ENCODE peak calls at places on chromosomes 4 and X, in eight cellular contexts. B is fibroblast of mammary gland, E is A673, U is cardiac fibroblast, Q is endodermal cell, M is thyroid gland, W is fibroblast of the aortic adventitia, R is astrocyte of the cerebellum. J is an unnamed sample.
A peak's percentile ranks its signal among the peaks of the same experiment; 100 is the strongest.

GRCh38 chr4:114267976-114268375 is 288.5 kb upstream of the ARSJ start:
- DNase-seq in U (peak; percentile 77), E (no peak), B (peak; percentile 54), M (no peak), W (no peak), R (no peak), Q (no peak), J (peak; percentile 62)

GRCh38 chrX:19636989-19637388 is 121.7 kb upstream of the MAP3K15 start:
- DNase-seq in W (no peak), U (no peak), M (no peak), Q (no peak), R (no peak), E (peak; percentile 14), B (no peak), J (no peak)

GRCh38 chrX:70439016-70439415 is 5.6 kb upstream of the DLG3 start:
- DNase-seq in B (peak; percentile 30), E (no peak), U (peak; percentile 53), W (peak; percentile 43), R (no peak), Q (no peak), M (no peak), J (no peak)

GRCh38 chr4:169397762-169398161 is 127.0 kb upstream of the SH3RF1 start:
- DNase-seq in W (peak; percentile 67), R (peak; percentile 49), U (peak; percentile 80), Q (no peak), B (peak; percentile 80), E (peak; percentile 80), M (no peak), J (peak; percentile 55)

GRCh38 chr4:114659386-114660008 is 60.9 kb downstream of the UGT8 start:
- DNase-seq in W (peak; percentile 74), Q (peak; percentile 84), R (peak; percentile 68), M (peak; percentile 66), E (peak; percentile 79), U (peak; percentile 78), B (peak; percentile 71), J (peak; percentile 24)

GRCh38 chrX:95678679-95679078 is 1006.0 kb upstream of the DIAPH2 start:
- DNase-seq in W (no peak), B (no peak), M (no peak), E (no peak), U (no peak), R (no peak), Q (no peak), J (no peak)

GRCh38 chr4:78661923-78662521 is 110.5 kb downstream of the ANXA3 start:
- DNase-seq in W (peak; percentile 68), U (peak; percentile 88), Q (no peak), M (peak; percentile 17), E (no peak), R (peak; percentile 48), B (peak; percentile 72), J (peak; percentile 65)

GRCh38 chrX:54030329-54030728 is 13.9 kb downstream of the PHF8 start:
- DNase-seq in W (no peak), M (no peak), Q (no peak), R (no peak), U (no peak), E (no peak), B (no peak), J (no peak)

GRCh38 chrX:45472968-45473367 is 272.3 kb upstream of the DIPK2B start:
- DNase-seq in Q (no peak), M (no peak), R (peak; percentile 23), W (peak; percentile 69), B (peak; percentile 83), E (no peak), U (peak; percentile 76), J (peak; percentile 36)

GRCh38 chr4:153142700-153143438 is 61.4 kb upstream of the TRIM2 start:
- DNase-seq in E (peak; percentile 92), B (peak; percentile 75), M (peak; percentile 94), Q (peak; percentile 91), U (peak; percentile 83), R (peak; percentile 75), W (peak; percentile 85), J (no peak)

GRCh38 chr4:98643760-98644159 is 14.7 kb downstream of the TSPAN5 start:
- DNase-seq in M (no peak), B (no peak), U (no peak), E (no peak), Q (no peak), R (no peak), W (no peak), J (no peak)

GRCh38 chrX:1932231-1932630 is 317.4 kb downstream of the ASMT start:
- DNase-seq in R (peak; percentile 75), E (no peak), U (peak; percentile 13), B (peak; percentile 2), W (no peak), M (no peak), Q (no peak), J (peak; percentile 60)

GRCh38 chrX:54248309-54248708 is 65.3 kb upstream of the FAM120C start:
- DNase-seq in U (peak; percentile 48), Q (no peak), R (no peak), W (peak; percentile 29), E (peak; percentile 10), B (peak; percentile 45), M (no peak), J (no peak)

GRCh38 chr4:114558446-114559020 is 40.1 kb upstream of the UGT8 start:
- DNase-seq in U (peak; percentile 3), B (peak; percentile 10), Q (no peak), M (no peak), E (peak; percentile 2), W (no peak), R (no peak), J (no peak)

GRCh38 chr4:10179957-10180602 is 63.5 kb upstream of the WDR1 start:
- DNase-seq in U (peak; percentile 71), R (no peak), B (no peak), W (peak; percentile 88), Q (no peak), M (no peak), E (no peak), J (no peak)

GRCh38 chr4:75889537-75890199 is 12.6 kb downstream of the PPEF2 start:
- DNase-seq in B (no peak), Q (no peak), R (no peak), U (no peak), E (no peak), W (no peak), M (no peak), J (no peak)

GRCh38 chr4:150366487-150366999 is 215.4 kb upstream of the MAB21L2 start:
- DNase-seq in W (no peak), R (no peak), Q (peak; percentile 74), M (no peak), E (peak; percentile 60), U (no peak), B (no peak), J (no peak)

GRCh38 chr4:63814171-63814964 is 594.9 kb downstream of the TECRL start:
- DNase-seq in M (no peak), R (no peak), B (no peak), U (no peak), Q (peak; percentile 31), E (no peak), W (no peak), J (no peak)

GRCh38 chrX:20620301-20620700 is 353.6 kb upstream of the RPS6KA3 start:
- DNase-seq in W (peak; percentile 44), Q (no peak), B (peak; percentile 89), R (no peak), U (peak; percentile 69), M (no peak), E (no peak), J (peak; percentile 36)

GRCh38 chrX:154712781-154713391 is 38.0 kb downstream of the GAB3 start:
- DNase-seq in Q (no peak), E (no peak), B (peak; percentile 78), U (peak; percentile 68), R (peak; percentile 57), W (peak; percentile 59), M (no peak), J (no peak)

GRCh38 chrX:77505227-77505626 is 58.0 kb downstream of the FGF16 start:
- DNase-seq in M (no peak), B (peak; percentile 53), Q (no peak), E (peak; percentile 53), R (peak; percentile 5), U (peak; percentile 71), W (peak; percentile 55), J (peak; percentile 25)

GRCh38 chr4:11632015-11632414 is 203.3 kb upstream of the HS3ST1 start:
- DNase-seq in E (no peak), W (no peak), R (no peak), U (no peak), Q (no peak), M (no peak), B (no peak), J (no peak)

GRCh38 chr4:40662962-40663604 is 33.4 kb upstream of the RBM47 start:
- DNase-seq in Q (no peak), B (peak; percentile 89), W (peak; percentile 72), E (no peak), M (peak; percentile 89), R (peak; percentile 29), U (peak; percentile 86), J (peak; percentile 46)

GRCh38 chr4:25919676-25920075 is 5.7 kb downstream of the SMIM20 start:
- DNase-seq in Q (no peak), U (no peak), B (no peak), M (no peak), E (no peak), R (no peak), W (no peak), J (no peak)

GRCh38 chr4:70671091-70671490 is 4.8 kb upstream of the JCHAIN start:
- DNase-seq in M (no peak), B (no peak), W (no peak), R (no peak), E (no peak), Q (no peak), U (no peak), J (no peak)
- H3K4me3 ChIP-seq in M (no peak overlapping the region), B (no peak overlapping the region), W (no peak overlapping the region), R (no peak overlapping the region), E (no peak overlapping the region), Q (no peak overlapping the region), U (no peak overlapping the region), J (no peak overlapping the region)

GRCh38 chrX:101932249-101932570 is 383 bp upstream of the ZMAT1 start:
- DNase-seq in Q (no peak), E (no peak), W (no peak), R (no peak), M (no peak), U (no peak), B (no peak), J (no peak)
- H3K4me3 ChIP-seq in Q (no peak overlapping the region), E (no peak overlapping the region), W (peak overlapping the region; percentile 60), R (peak overlapping the region; percentile 47), M (no peak overlapping the region), U (peak overlapping the region; percentile 48), B (no peak overlapping the region), J (peak overlapping the region; percentile 47)

GRCh38 chr4:3371581-3372001 is 70.2 kb upstream of the HGFAC start:
- DNase-seq in B (no peak), E (peak; percentile 41), Q (peak; percentile 75), M (no peak), U (peak; percentile 14), W (no peak), R (no peak), J (no peak)
- H3K4me3 ChIP-seq in B (no peak overlapping the region), E (peak overlapping the region; percentile 33), Q (no peak overlapping the region), M (no peak overlapping the region), U (peak overlapping the region; percentile 54), W (peak overlapping the region; percentile 25), R (peak overlapping the region; percentile 14), J (no peak overlapping the region)

GRCh38 chrX:130669233-130669632 is 233.8 kb downstream of the ENOX2 start:
- DNase-seq in Q (no peak), E (no peak), M (no peak), U (peak; percentile 50), W (peak; percentile 28), R (no peak), B (peak; percentile 51), J (peak; percentile 12)

DNA sequence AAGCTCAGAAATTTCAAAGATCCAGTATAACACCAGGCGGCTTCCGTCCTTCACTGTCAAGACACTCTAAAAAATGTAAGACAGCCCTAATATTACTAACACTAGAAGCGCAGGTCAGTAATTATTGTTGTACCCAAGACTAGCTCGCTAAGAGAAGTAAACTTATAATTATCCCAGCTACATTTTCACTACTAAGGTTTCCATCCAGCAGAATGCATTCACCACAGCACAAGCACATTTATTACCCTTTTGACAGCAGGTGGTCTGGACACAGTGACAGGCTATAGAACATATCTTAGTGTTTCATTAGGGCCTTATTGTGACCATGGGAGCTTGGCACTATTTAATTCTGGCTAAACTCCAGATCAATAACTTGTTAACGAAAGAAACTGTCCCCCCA is 237.8 kb downstream of the ENOX2 start:
- DNase-seq in M (no peak), R (no peak), U (no peak), B (no peak), Q (no peak), E (no peak), W (no peak), J (no peak)
- H3K4me3 ChIP-seq in M (no peak overlapping the region), R (no peak overlapping the region), U (no peak overlapping the region), B (no peak overlapping the region), Q (no peak overlapping the region), E (no peak overlapping the region), W (no peak overlapping the region), J (no peak overlapping the region)